ENCODE peak calls at places on chromosomes 1 and 21, in four cellular contexts. P, M, I and K are unnamed samples.

GRCh38 chr1:171966426-171967220 is 125.3 kb downstream of the DNM3 start:
- DNase-seq in I (no peak), M (no peak), P (no peak), K (no peak)

GRCh38 chr1:114061431-114061830 is 82.2 kb downstream of the OLFML3 start:
- DNase-seq in P (no peak), M (no peak), I (no peak), K (no peak)

GRCh38 chr1:236603896-236604217 is 459 bp downstream of the HEATR1 start:
- DNase-seq in I (no peak), M (peak; percentile 3), P (peak; percentile 27), K (peak; percentile 36)

GRCh38 chr1:179753061-179753460 is 10.0 kb downstream of the FAM163A start:
- DNase-seq in I (no peak), M (no peak), P (no peak), K (no peak)

GRCh38 chr1:227893696-227894305 is 53.9 kb downstream of the WNT9A start:
- DNase-seq in P (no peak), M (no peak), I (no peak), K (no peak)

GRCh38 chr1:72281144-72281543 is 1.2 kb downstream of the NEGR1 start:
- DNase-seq in I (no peak), M (no peak), P (no peak), K (no peak)

GRCh38 chr21:8993284-8993942 is 1528.0 kb upstream of the TPTE start:
- DNase-seq in I (no peak), M (no peak), P (no peak), K (no peak)

GRCh38 chr1:245365071-245365470 is 210.3 kb downstream of the KIF26B start:
- DNase-seq in I (no peak), P (no peak), M (no peak), K (no peak)

GRCh38 chr1:30976143-30976542 is 67.6 kb upstream of the SDC3 start:
- DNase-seq in I (no peak), P (peak; percentile 52), M (no peak), K (no peak)

GRCh38 chr1:199512037-199512710 is 515.3 kb upstream of the NR5A2 start:
- DNase-seq in M (no peak), P (no peak), I (no peak), K (no peak)

GRCh38 chr1:67831850-67832513 is 1.3 kb downstream of the GNG12 start:
- DNase-seq in I (peak; percentile 54), M (peak; percentile 5), P (peak; percentile 79), K (peak; percentile 66)

GRCh38 chr1:221310180-221310579 is 430.9 kb downstream of the HLX start:
- DNase-seq in M (no peak), I (no peak), P (no peak), K (no peak)

GRCh38 chr1:159953866-159954515 is at the start of gene SLAMF9:
- DNase-seq in I (no peak), M (no peak), P (no peak), K (no peak)

GRCh38 chr21:28148400-28149064 is 844.1 kb downstream of the LTN1 start:
- DNase-seq in P (no peak), M (no peak), I (no peak), K (peak; percentile 16)

GRCh38 chr1:5901150-5901549 is 91.1 kb downstream of the NPHP4 start:
- DNase-seq in M (no peak), P (peak; percentile 79), I (no peak), K (no peak)

GRCh38 chr1:27527223-27527856 is 37.4 kb upstream of the WASF2 start:
- DNase-seq in I (no peak), P (no peak), M (peak; percentile 75), K (peak; percentile 78)

GRCh38 chr1:21293537-21294265 is 3.4 kb upstream of the ECE1 start:
- DNase-seq in P (no peak), I (no peak), M (peak; percentile 58), K (no peak)

GRCh38 chr1:207993477-207994445 is 82.8 kb upstream of the CD34 start:
- DNase-seq in I (no peak), M (no peak), P (peak; percentile 52), K (no peak)

GRCh38 chr1:176444286-176444685 is 18.7 kb upstream of the PAPPA2 start:
- DNase-seq in P (no peak), I (no peak), M (no peak), K (no peak)

GRCh38 chr1:32925360-32926142 is 24.4 kb upstream of the TMEM54 start:
- DNase-seq in I (no peak), P (no peak), M (no peak), K (no peak)

GRCh38 chr1:229848762-229849677 is 218.0 kb upstream of the GALNT2 start:
- DNase-seq in I (no peak), M (peak; percentile 30), P (peak; percentile 46), K (peak; percentile 52)

GRCh38 chr1:32318127-32318869 is 17.7 kb downstream of the MARCKSL1 start:
- DNase-seq in I (no peak), M (no peak), P (no peak), K (no peak)

GRCh38 chr1:192580351-192580962 is 4.9 kb downstream of the RGS1 start:
- DNase-seq in P (peak; percentile 44), M (no peak), I (no peak), K (peak; percentile 57)

GRCh38 chr1:212430955-212431394 is 1.7 kb upstream of the NENF start:
- DNase-seq in P (no peak), I (no peak), M (no peak), K (no peak)

GRCh38 chr1:6635161-6635909 is 10.7 kb downstream of the THAP3 start:
- DNase-seq in P (no peak), M (no peak), I (no peak), K (no peak)

GRCh38 chr21:37862536-37862935 is 53.7 kb downstream of the KCNJ6 start:
- DNase-seq in M (peak; percentile 53), I (no peak), P (peak; percentile 44), K (peak; percentile 39)

GRCh38 chr21:37168666-37169065 is 95.6 kb downstream of the TTC3 start:
- DNase-seq in I (no peak), P (no peak), M (no peak), K (no peak)

GRCh38 chr1:109768335-109768650 is 4.6 kb upstream of the EPS8L3 start:
- DNase-seq in I (no peak), M (no peak), P (no peak), K (no peak)

GRCh38 chr1:9845914-9846313 is 22.1 kb upstream of the CLSTN1 start:
- DNase-seq in M (no peak), I (no peak), P (no peak), K (no peak)

GRCh38 chr1:112461200-112461871 is 47.4 kb upstream of the WNT2B start:
- DNase-seq in I (no peak), P (no peak), M (no peak), K (no peak)

GRCh38 chr1:225998560-225999226 is 450 bp downstream of the SDE2 start:
- DNase-seq in M (no peak), I (no peak), P (peak; percentile 43), K (peak; percentile 21)

GRCh38 chr21:44930543-44930981 is 9.3 kb upstream of the SLX9 start:
- DNase-seq in M (peak; percentile 72), I (no peak), P (peak; percentile 53), K (peak; percentile 32)

GRCh38 chr1:2348346-2349275 is 42.7 kb downstream of the MORN1 start:
- DNase-seq in P (no peak), I (no peak), M (no peak), K (no peak)

GRCh38 chr1:44999232-44999631 is 11.9 kb downstream of the HECTD3 start:
- DNase-seq in M (no peak), P (no peak), I (no peak), K (no peak)